ENCODE peak calls at places on chromosomes 13 and 19, in eight cellular contexts. O is IMR-90, X is stomach, S is heart left ventricle, B is ovary, G is adrenal gland, R is endothelial cell of umbilical vein, U is suprapubic skin. T is an unnamed sample.

GRCh38 chr19:11378319-11379189 is 4.1 kb downstream of the SWSAP1 start:
- DNase-seq in G (peak), X (peak), B (peak), S (peak), U (no peak), O (peak), R (peak), T (no peak)

GRCh38 chr13:84605927-84606326 is 723.7 kb upstream of the SLITRK1 start:
- DNase-seq in X (no peak), B (no peak), U (no peak), S (no peak), G (no peak), R (no peak), O (no peak), T (no peak)

GRCh38 chr13:111898956-111899713 is 167.8 kb upstream of the SOX1 start:
- DNase-seq in G (no peak), R (no peak), O (no peak), S (no peak), U (peak), B (no peak), X (no peak), T (no peak)

GRCh38 chr19:7619671-7620441 is 9.5 kb downstream of the XAB2 start:
- DNase-seq in R (no peak), S (no peak), O (no peak), B (no peak), X (peak), G (no peak), U (no peak), T (no peak)

GRCh38 chr19:5355076-5355475 is 14.5 kb upstream of the PTPRS start:
- DNase-seq in U (no peak), G (no peak), R (no peak), B (no peak), S (no peak), O (no peak), X (no peak), T (no peak)

GRCh38 chr13:106680796-106681482 is 113.0 kb upstream of the ARGLU1 start:
- DNase-seq in G (no peak), O (no peak), U (no peak), R (peak), B (no peak), X (no peak), S (peak), T (no peak)

GRCh38 chr13:18951412-18951811 is 230.2 kb downstream of the TUBA3C start:
- DNase-seq in B (no peak), S (no peak), X (no peak), G (peak), U (no peak), O (no peak), R (no peak), T (no peak)

GRCh38 chr13:36006347-36006746 is 124.8 kb downstream of the DCLK1 start:
- DNase-seq in O (no peak), R (no peak), X (no peak), B (no peak), U (no peak), G (no peak), S (no peak), T (no peak)

GRCh38 chr13:60114499-60115028 is 49.2 kb downstream of the DIAPH3 start:
- DNase-seq in G (no peak), X (no peak), B (no peak), S (no peak), U (no peak), R (no peak), O (no peak), T (no peak)

GRCh38 chr19:17686592-17687042 is 1.5 kb downstream of the UNC13A start:
- DNase-seq in R (no peak), X (no peak), S (peak), G (peak), B (no peak), U (no peak), O (no peak), T (no peak)

GRCh38 chr13:37878496-37878895 is 8.9 kb upstream of the TRPC4 start:
- DNase-seq in U (no peak), X (no peak), O (peak), R (no peak), G (no peak), S (no peak), B (no peak), T (no peak)

GRCh38 chr19:32350492-32350891 is 5.1 kb downstream of the ZNF507 start:
- DNase-seq in S (no peak), U (no peak), X (no peak), R (no peak), O (no peak), G (no peak), B (no peak), T (no peak)

GRCh38 chr13:58994778-58995177 is 1169.0 kb downstream of the DIAPH3 start:
- DNase-seq in S (no peak), R (peak), X (no peak), B (no peak), G (no peak), O (no peak), U (no peak), T (no peak)

GRCh38 chr13:50208826-50209335 is 193.6 kb downstream of the KCNRG start:
- DNase-seq in R (peak), B (no peak), U (peak), X (peak), S (peak), G (peak), O (peak), T (no peak)

GRCh38 chr19:1789282-1790020 is 22.6 kb downstream of the ATP8B3 start:
- DNase-seq in G (no peak), R (no peak), S (no peak), U (no peak), X (no peak), B (no peak), O (no peak), T (no peak)

GRCh38 chr13:45411226-45411625 is 6.9 kb downstream of the SLC25A30 start:
- DNase-seq in U (no peak), O (no peak), G (no peak), R (no peak), S (no peak), X (no peak), B (no peak), T (no peak)

GRCh38 chr19:53903055-53903680 is 5.9 kb upstream of the CACNG7 start:
- DNase-seq in R (peak), G (no peak), U (no peak), S (no peak), X (no peak), O (peak), B (no peak), T (no peak)

GRCh38 chr19:15672580-15673175 is at the start of gene CYP4F12:
- DNase-seq in X (peak), R (no peak), O (no peak), U (peak), B (peak), G (peak), S (peak), T (peak)

GRCh38 chr13:41581884-41582547 is 124.7 kb downstream of the RGCC start:
- DNase-seq in G (no peak), O (no peak), R (no peak), B (no peak), S (peak), U (no peak), X (no peak), T (no peak)

GRCh38 chr13:29508130-29508873 is 87.2 kb downstream of the SLC7A1 start:
- DNase-seq in G (peak), U (peak), O (peak), X (peak), R (peak), S (peak), B (peak), T (peak)

DNA sequence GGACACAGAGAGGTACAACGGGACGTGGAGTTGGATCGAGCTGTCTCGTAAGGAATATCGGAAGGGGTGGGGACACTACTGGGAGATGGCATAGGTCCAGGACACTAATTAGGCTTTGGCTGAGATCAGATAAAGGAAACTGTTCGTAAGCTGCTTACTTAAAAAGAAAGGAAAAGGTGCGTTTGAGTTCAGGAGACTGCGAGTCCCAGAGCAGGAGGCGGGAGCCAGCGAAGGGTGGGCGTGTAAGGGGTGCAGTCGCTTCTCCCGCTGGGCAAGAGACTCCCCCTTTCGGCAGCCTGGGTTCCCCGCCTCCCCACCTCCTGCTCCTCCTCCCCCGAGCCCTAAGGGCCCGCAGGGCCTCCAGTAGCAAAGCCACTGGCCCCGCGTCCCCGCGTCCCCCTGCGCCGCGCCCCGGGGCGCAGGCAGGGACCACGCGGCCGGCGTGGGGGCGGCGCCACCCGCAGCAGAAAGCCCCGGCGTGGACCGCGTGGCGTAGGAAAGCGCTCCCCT is 571 bp downstream of the ABCC4 start:
- DNase-seq in R (peak), O (peak), X (peak), U (peak), S (peak), B (peak), G (peak), T (peak)
- TF ChIP-seq POLR2A in R (no peak), O (no peak), X (no peak), U (no peak), S (no peak), B (no peak), G (no peak), T (no peak)

DNA sequence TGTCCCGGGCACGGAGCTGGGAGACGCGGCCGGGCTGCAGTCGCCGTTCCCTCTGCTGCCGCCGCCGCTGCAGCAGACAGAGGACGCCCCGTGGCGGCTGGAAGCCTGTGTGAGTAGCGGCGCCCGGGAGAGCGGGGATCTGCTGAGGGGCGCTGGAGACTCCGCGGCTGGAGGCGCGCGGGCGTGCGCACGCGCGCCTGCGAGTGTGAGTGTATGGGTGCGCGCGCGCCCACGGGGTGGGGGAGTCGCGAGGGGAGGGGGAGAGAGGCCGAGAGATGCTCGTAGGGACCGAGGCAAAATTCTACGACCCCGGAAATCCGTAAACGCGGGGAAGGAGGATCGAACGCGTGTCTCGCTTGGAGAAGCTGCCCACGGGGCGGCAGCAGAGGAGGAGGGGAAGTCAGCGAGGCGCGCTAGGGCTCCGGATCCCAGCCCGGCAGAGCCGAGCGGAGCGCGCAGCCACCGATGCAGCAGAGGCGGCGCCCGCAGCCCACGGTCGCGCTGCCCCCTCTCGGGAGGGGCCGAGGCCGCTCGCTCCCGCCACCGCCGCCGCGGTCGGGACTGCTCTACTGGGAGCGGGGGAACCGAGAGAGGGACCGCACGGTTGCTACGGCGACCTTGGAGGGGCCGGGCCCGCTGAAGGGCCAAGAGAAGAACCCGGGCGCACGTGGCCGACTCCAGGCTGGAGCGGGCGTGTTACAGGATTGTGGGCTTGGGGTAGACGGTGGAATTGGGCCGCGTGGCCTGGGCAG is at the start of gene ENOX1:
- DNase-seq in B (peak), O (peak), S (peak), X (peak), R (peak), U (peak), G (peak), T (no peak)
- TF ChIP-seq CTCF in B (peak), O (peak), S (peak), X (no peak), R (peak), U (no peak), G (no peak), T (no peak)

GRCh38 chr13:113427562-113428468 is 25.5 kb downstream of the ADPRHL1 start:
- DNase-seq in S (no peak), B (no peak), X (no peak), U (no peak), O (peak), G (no peak), R (no peak), T (no peak)
- H3K4me3 ChIP-seq in S (no peak), B (no peak), X (no peak), U (no peak), O (no peak), G (no peak), R (no peak), T (no peak)

GRCh38 chr19:3986260-3987041 is 1.2 kb upstream of the EEF2 start:
- DNase-seq in R (peak), U (no peak), S (peak), O (peak), X (peak), G (peak), B (peak), T (no peak)
- TF ChIP-seq POLR2A in R (no peak), U (no peak), S (no peak), O (no peak), X (no peak), G (no peak), B (no peak), T (no peak)

GRCh38 chr13:102394158-102395053 is 7.4 kb downstream of the FGF14 start:
- DNase-seq in R (peak), G (peak), U (peak), B (peak), X (peak), S (peak), O (peak), T (peak)
- TF ChIP-seq CTCF in R (peak), G (no peak), U (no peak), B (no peak), X (no peak), S (no peak), O (peak), T (no peak)

GRCh38 chr19:48955308-48955958 is 758 bp downstream of the BAX start:
- DNase-seq in G (no peak), X (no peak), O (no peak), R (no peak), B (no peak), S (no peak), U (no peak), T (no peak)

GRCh38 chr19:48950830-48951519 is 3.7 kb upstream of the BAX start:
- DNase-seq in X (no peak), S (no peak), G (no peak), R (no peak), U (no peak), O (no peak), B (no peak), T (no peak)

GRCh38 chr19:48954595-48955307 is at the start of gene BAX:
- DNase-seq in U (peak), R (peak), B (peak), O (peak), G (peak), S (peak), X (peak), T (peak)

GRCh38 chr19:48958006-48958405 is 3.3 kb downstream of the BAX start:
- DNase-seq in O (no peak), S (no peak), G (no peak), U (no peak), B (no peak), R (no peak), X (no peak), T (no peak)

DNA sequence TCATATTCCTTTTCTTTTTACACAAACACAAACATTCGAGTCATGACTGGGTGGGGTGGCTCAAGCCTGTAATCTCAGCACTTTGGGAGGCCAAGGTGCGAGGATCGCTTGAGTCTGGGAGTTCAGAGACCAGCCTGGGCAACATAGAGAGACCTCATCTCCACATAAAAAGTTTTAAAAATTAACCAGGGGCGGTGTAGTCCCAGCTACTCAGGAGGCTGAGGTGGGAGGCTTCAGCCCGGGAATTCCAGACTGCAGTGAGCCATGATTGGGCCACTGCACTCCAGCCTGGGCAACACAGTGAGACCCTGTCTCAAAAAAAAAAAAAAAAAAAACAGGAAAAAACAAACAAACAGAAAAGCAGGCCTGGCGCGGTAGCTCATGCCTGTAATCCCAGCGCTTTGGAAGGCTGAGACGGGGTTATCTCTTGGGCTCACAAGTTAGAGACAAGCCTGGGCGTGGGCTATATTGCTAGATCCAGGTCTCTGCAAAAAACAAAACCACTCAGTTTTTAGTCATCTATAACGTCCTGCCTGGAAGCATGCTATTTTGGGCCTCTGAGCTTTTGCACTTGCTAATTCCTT is 572 bp upstream of the BAX start:
- DNase-seq in X (no peak), G (no peak), B (no peak), S (no peak), O (no peak), R (no peak), U (no peak), T (no peak)
- H3K4me3 ChIP-seq in X (peak), G (no peak), B (peak), S (peak), O (peak), R (peak), U (peak), T (no peak)

T was measured in lower leg skin.